ENCODE peak calls at places on chromosome 14, in six cellular contexts. R, I, S, Z, W and D are unnamed samples.

GRCh38 chr14:64253672-64254071 is 40.5 kb downstream of the ESR2 start:
- DNase-seq in I (no peak), S (no peak), Z (no peak), R (no peak), W (no peak), D (no peak)

GRCh38 chr14:58572092-58572853 is 65.5 kb upstream of the DACT1 start:
- DNase-seq in W (peak), I (no peak), Z (no peak), R (no peak), S (no peak), D (peak)

GRCh38 chr14:51087024-51087423 is 7.9 kb downstream of the TRIM9 start:
- DNase-seq in W (no peak), R (peak), S (peak), Z (no peak), I (no peak), D (no peak)

GRCh38 chr14:99968156-99968920 is 96.9 kb upstream of the EVL start:
- DNase-seq in R (no peak), Z (no peak), I (no peak), S (no peak), W (no peak), D (no peak)

GRCh38 chr14:99274346-99275221 is 2.6 kb upstream of the BCL11B start:
- DNase-seq in R (peak), Z (peak), W (peak), S (peak), I (no peak), D (peak)

GRCh38 chr14:66624319-66624937 is 116.5 kb downstream of the GPHN start:
- DNase-seq in W (peak), S (peak), Z (peak), I (peak), R (peak), D (peak)

GRCh38 chr14:67446371-67447032 is 34.5 kb upstream of the PLEK2 start:
- DNase-seq in R (no peak), I (no peak), S (no peak), Z (no peak), W (no peak), D (no peak)

GRCh38 chr14:50012644-50013043 is 103.7 kb downstream of the VCPKMT start:
- DNase-seq in S (no peak), Z (no peak), W (no peak), R (no peak), I (no peak), D (no peak)

GRCh38 chr14:81455344-81455743 is 55.2 kb upstream of the STON2 start:
- DNase-seq in Z (no peak), R (no peak), W (no peak), I (no peak), S (no peak), D (no peak)

GRCh38 chr14:99749142-99749541 is 44.1 kb upstream of the EML1 start:
- DNase-seq in R (no peak), I (no peak), Z (no peak), S (no peak), W (no peak), D (no peak)

GRCh38 chr14:22152901-22153300 is 436.1 kb downstream of the DAD1 start:
- DNase-seq in I (no peak), W (no peak), R (no peak), S (no peak), Z (no peak), D (no peak)

GRCh38 chr14:68975667-68976066 is 3.4 kb downstream of the ACTN1 start:
- DNase-seq in S (no peak), I (no peak), Z (no peak), W (no peak), R (no peak), D (no peak)

GRCh38 chr14:103186241-103186835 is 63.1 kb downstream of the TNFAIP2 start:
- DNase-seq in W (no peak), R (no peak), I (no peak), Z (peak), S (no peak), D (no peak)

GRCh38 chr14:101506921-101507300 is 54.4 kb upstream of the DIO3 start:
- DNase-seq in R (no peak), I (no peak), W (no peak), S (no peak), Z (no peak), D (no peak)

GRCh38 chr14:85273099-85273677 is 256.8 kb upstream of the FLRT2 start:
- DNase-seq in S (no peak), W (no peak), R (no peak), I (no peak), Z (no peak), D (no peak)

GRCh38 chr14:60655114-60655897 is 6.0 kb upstream of the SIX1 start:
- DNase-seq in W (no peak), I (no peak), Z (peak), S (no peak), R (no peak), D (no peak)

GRCh38 chr14:21668377-21668776 is 5.2 kb downstream of the OR4E1 start:
- DNase-seq in R (no peak), S (no peak), I (no peak), Z (no peak), W (peak), D (no peak)

GRCh38 chr14:103346286-103346685 is 12.2 kb downstream of the EIF5 start:
- DNase-seq in Z (no peak), W (no peak), I (no peak), S (no peak), R (no peak), D (no peak)

GRCh38 chr14:57189070-57189469 is 79.6 kb downstream of the EXOC5 start:
- DNase-seq in I (no peak), R (peak), W (peak), S (peak), Z (peak), D (peak)

GRCh38 chr14:21924479-21924878 is 250.9 kb upstream of the OR4E1 start:
- DNase-seq in W (no peak), S (no peak), Z (no peak), I (peak), R (no peak), D (no peak)

GRCh38 chr14:68621400-68622365 is 171.2 kb downstream of the ZFP36L1 start:
- DNase-seq in S (no peak), I (no peak), R (no peak), W (no peak), Z (no peak), D (no peak)

GRCh38 chr14:103231376-103232019 is 102.5 kb upstream of the EIF5 start:
- DNase-seq in Z (peak), R (no peak), S (no peak), W (no peak), I (no peak), D (no peak)

GRCh38 chr14:40850191-40850590 is 756.5 kb upstream of the LRFN5 start:
- DNase-seq in Z (no peak), S (no peak), R (no peak), I (no peak), W (no peak), D (no peak)

GRCh38 chr14:59463773-59464650 is 1.2 kb downstream of the GPR135 start:
- DNase-seq in R (no peak), I (no peak), W (no peak), Z (peak), S (no peak), D (no peak)

GRCh38 chr14:75041613-75042012 is 9.7 kb downstream of the MLH3 start:
- DNase-seq in R (no peak), Z (no peak), I (no peak), W (peak), S (no peak), D (no peak)

GRCh38 chr14:99549684-99550083 is 54.3 kb downstream of the CCDC85C start:
- DNase-seq in I (no peak), S (no peak), R (no peak), W (peak), Z (no peak), D (peak)

GRCh38 chr14:54364555-54365415 is 32.0 kb upstream of the CDKN3 start:
- DNase-seq in Z (no peak), W (peak), S (no peak), R (no peak), I (no peak), D (no peak)

GRCh38 chr14:54567224-54567633 is 301 bp downstream of the SAMD4A start:
- DNase-seq in Z (peak), R (no peak), I (no peak), W (no peak), S (peak), D (no peak)

GRCh38 chr14:101359221-101360044 is 201.9 kb upstream of the DIO3 start:
- DNase-seq in R (no peak), S (no peak), Z (no peak), W (no peak), I (no peak), D (no peak)

GRCh38 chr14:80269338-80269935 is 58.1 kb upstream of the DIO2 start:
- DNase-seq in R (no peak), W (no peak), S (no peak), Z (no peak), I (no peak), D (no peak)

GRCh38 chr14:101151930-101152310 is 248.4 kb upstream of the RTL1 start:
- DNase-seq in S (no peak), Z (no peak), R (no peak), I (no peak), W (no peak), D (no peak)

GRCh38 chr14:35299708-35300107 is 7.5 kb downstream of the PSMA6 start:
- DNase-seq in I (no peak), Z (no peak), R (no peak), S (no peak), W (no peak), D (no peak)

GRCh38 chr14:35302211-35302528 is 10.0 kb downstream of the PSMA6 start:
- DNase-seq in S (no peak), W (no peak), Z (no peak), I (no peak), R (no peak), D (no peak)

GRCh38 chr14:35300228-35300627 is 8.0 kb downstream of the PSMA6 start:
- DNase-seq in Z (no peak), I (no peak), S (no peak), R (no peak), W (no peak), D (no peak)

GRCh38 chr14:35303149-35303548 is 11.0 kb downstream of the PSMA6 start:
- DNase-seq in S (no peak), I (no peak), W (no peak), R (no peak), Z (no peak), D (no peak)

GRCh38 chr14:35301334-35302210 is 9.4 kb downstream of the PSMA6 start:
- DNase-seq in R (no peak), Z (no peak), S (no peak), W (no peak), I (no peak), D (no peak)
- TF ChIP-seq JUND in R (no peak), Z (no peak), S (no peak), W (no peak), I (no peak), D (no peak)

GRCh38 chr14:82500222-82500621 is 966.6 kb upstream of the SEL1L start:
- DNase-seq in R (no peak), S (no peak), W (no peak), Z (no peak), I (no peak), D (no peak)

GRCh38 chr14:82504894-82505293 is 971.2 kb upstream of the SEL1L start:
- DNase-seq in R (no peak), Z (no peak), I (no peak), W (no peak), S (no peak), D (no peak)

GRCh38 chr14:82502043-82502442 is 968.4 kb upstream of the SEL1L start:
- DNase-seq in I (no peak), W (no peak), S (no peak), R (no peak), Z (no peak), D (no peak)

DNA sequence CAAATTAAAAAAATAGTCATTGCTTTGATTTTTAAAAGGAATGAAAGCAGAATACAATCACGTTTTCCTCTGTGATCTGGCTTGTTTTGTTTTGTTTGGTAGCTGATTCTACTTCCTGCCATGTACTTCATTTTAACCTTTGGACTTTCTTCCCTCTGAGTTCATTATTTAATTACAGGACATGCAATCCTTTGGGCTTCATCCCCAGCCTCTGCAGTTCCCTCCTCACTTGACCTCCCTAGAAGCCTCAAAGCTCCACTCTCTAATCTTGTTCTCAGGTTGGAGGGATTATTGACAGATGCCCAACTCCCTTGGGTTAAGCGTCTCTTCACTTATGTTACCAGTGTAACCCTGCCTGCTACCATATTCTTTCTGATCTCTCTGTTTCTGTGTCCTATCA is 967.9 kb upstream of the SEL1L start:
- DNase-seq in W (no peak), I (no peak), S (no peak), R (no peak), Z (no peak), D (no peak)
- TF ChIP-seq JUND in W (no peak), I (no peak), S (no peak), R (no peak), Z (no peak), D (no peak)

DNA sequence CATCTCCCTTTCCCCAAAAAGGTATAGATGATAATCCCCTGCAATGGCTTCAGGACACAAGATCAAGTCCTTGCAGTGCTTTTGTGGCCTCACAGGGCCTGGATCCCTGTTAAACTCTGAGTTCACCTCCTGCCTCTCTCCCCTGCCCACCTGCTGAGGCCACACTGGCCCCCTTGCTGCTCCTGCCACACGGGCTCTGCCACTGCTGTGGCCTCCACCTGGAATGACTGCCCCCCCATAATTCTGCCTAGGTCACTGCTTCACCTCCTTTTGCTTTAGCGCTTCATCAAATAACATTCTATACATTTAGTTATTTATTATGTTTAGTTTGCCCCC is 653 bp upstream of the IFI27 start:
- DNase-seq in R (no peak), S (no peak), I (no peak), Z (no peak), W (no peak), D (no peak)
- TF ChIP-seq JUND in R (no peak), S (no peak), I (no peak), Z (no peak), W (no peak), D (no peak)

GRCh38 chr14:70652871-70653270 is 11.2 kb downstream of the TTC9 start:
- DNase-seq in W (no peak), R (no peak), I (no peak), S (no peak), Z (no peak), D (no peak)
- TF ChIP-seq JUND in W (no peak), R (no peak), I (no peak), S (no peak), Z (no peak), D (no peak)

DNA sequence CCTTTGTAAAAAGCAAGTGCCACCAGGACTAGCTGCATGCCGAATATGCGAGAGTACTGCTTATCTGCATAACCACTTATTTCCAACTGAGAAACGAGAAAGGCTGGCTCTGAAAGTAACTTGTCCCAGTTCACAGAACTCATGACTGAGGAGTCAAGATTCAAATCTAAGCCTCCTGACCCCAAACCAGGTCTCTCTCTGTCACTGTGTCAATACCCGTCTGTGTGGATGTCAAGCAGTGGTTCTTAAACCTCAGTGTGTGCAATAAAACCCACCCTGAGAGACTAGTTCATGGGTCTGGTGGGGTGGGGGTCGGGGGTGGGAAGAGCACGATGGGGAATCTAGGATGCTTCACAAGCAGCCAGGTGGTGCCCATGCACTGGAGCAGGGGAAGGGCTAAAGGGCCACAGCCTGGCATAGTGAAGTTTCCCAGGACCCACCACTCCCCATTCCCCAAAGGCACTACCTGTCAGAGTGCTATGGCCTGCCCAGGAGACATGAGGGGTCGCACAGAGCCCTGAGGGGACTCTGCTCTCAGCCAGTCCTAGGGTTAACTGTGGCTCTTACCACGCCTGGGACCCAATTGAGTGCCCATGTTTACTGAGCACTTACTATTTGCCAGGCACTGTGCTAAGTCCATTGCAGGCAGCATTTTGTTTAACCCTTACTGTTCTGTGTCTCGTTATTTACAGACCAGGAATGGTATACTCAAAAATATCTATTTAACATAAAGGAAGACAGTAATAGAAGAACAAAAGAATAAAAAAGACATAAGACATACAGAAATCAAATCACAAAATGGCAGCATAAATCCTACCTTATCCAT is 33.4 kb upstream of the PNMA1 start:
- DNase-seq in W (no peak), Z (no peak), I (no peak), S (no peak), R (no peak), D (peak)
- TF ChIP-seq JUND in W (no peak), Z (no peak), I (no peak), S (no peak), R (no peak), D (no peak)

DNA sequence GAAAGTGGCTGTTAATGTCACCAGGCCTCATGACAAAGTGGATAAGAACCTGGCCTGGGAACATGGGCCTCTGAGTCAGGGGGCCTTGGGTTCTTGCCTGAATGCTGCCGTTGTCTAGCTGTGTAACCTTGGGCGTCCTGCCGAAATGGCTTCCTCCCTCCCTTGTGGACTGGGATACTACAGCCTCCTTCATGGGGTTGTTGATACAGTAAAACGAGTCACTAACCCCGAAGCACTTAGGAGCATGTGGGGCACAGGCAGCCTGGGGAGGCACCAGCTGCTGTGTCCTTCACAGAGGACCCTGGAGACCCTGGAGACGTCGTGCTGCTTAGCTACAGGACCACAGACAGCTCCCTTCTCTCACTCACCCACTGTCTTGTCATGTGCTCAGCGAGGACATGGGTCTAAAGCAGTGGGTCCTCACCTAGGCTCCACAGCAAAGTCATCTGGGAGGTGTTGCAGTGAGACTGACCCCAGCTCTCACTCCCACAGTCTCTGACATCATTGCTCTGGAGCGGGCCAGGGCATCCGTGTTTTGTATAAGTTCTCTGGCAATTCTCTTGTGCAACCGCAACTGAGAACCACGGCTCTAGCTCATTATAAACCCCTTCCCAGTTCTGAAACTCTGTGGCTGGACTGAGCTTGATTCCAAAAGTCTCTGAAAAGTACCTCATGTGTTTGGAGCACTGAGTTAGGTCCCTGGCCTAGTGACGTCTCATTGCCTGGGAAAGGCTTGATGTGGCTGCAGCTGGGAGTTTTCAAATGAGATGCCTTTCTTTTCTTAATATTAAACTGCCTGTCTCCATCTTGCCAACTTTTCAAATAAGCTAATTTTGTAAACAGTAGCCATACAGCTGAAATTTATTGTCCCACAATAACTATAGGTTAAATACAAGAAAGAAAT is 42.1 kb downstream of the SERPINA3 start:
- DNase-seq in I (no peak), R (no peak), S (no peak), Z (no peak), W (peak), D (no peak)
- TF ChIP-seq JUND in I (no peak), R (no peak), S (no peak), Z (no peak), W (no peak), D (no peak)

DNA sequence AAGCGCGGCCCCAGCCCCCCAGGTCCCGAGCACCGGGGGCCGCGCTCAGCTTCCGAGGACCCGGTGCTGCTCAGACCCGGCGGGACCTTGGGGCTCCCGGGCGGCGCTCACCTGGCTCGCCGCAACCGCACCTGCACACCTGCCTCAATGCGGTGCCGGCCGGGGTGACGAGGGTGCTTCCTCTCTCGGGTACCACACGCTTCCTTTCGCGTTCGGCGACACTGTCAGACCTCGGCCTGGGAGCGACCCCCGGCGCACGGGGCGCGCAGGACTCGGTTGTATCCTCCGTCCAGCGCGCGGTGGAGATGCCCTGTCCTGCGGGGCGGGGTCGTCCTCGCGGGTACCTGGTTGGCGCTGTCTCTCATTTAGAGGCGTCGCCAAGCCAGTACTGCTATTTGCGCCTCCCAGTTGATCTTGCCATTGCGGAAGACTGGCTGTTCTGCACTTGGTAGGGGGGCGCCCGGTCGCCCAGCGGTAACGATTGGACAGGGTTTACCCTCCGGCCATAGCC is 718 bp downstream of the PACS2 start:
- DNase-seq in I (no peak), R (peak), S (no peak), W (peak), Z (peak), D (peak)
- TF ChIP-seq JUND in I (no peak), R (no peak), S (no peak), W (no peak), Z (no peak), D (no peak)

GRCh38 chr14:91963465-91963864 is 16.0 kb upstream of the FBLN5 start:
- DNase-seq in S (no peak), Z (no peak), W (no peak), R (no peak), I (no peak), D (no peak)
- TF ChIP-seq JUND in S (no peak), Z (no peak), W (no peak), R (no peak), I (no peak), D (no peak)